ENCODE peak calls at places on chromosomes 6 and 20, in six cellular contexts. N, C, B, X, P and T are unnamed samples. For H3K27me3, the result is how much of the 10 kb centered on the place peaks cover.

GRCh38 chr20:25120920-25121319 is 39.0 kb upstream of the VSX1 start:
- DNase-seq in N (no peak), C (no peak), B (no peak), X (no peak), P (no peak), T (no peak)

GRCh38 chr6:168574699-168575195 is 133.8 kb downstream of the SMOC2 start:
- DNase-seq in N (peak), C (no peak), B (peak), X (peak), P (no peak), T (peak)

GRCh38 chr20:61120595-61121515 is 131.2 kb upstream of the CDH4 start:
- DNase-seq in N (peak), C (peak), B (no peak), X (peak), P (peak), T (peak)

GRCh38 chr6:116268589-116269293 is 11.0 kb downstream of the TSPYL1 start:
- DNase-seq in N (no peak), C (no peak), B (no peak), X (no peak), P (peak), T (no peak)

GRCh38 chr6:63307581-63308246 is 12.1 kb downstream of the LGSN start:
- DNase-seq in N (no peak), C (no peak), B (no peak), X (no peak), P (peak), T (no peak)

GRCh38 chr6:25038300-25038699 is 102.5 kb upstream of the RIPOR2 start:
- DNase-seq in N (no peak), C (no peak), B (no peak), X (no peak), P (no peak), T (no peak)

GRCh38 chr6:11298651-11299420 is 66.4 kb upstream of the NEDD9 start:
- DNase-seq in N (no peak), C (no peak), B (no peak), X (peak), P (no peak), T (peak)

GRCh38 chr6:39638126-39638822 is 86.9 kb downstream of the KIF6 start:
- DNase-seq in N (no peak), C (no peak), B (no peak), X (no peak), P (no peak), T (no peak)

GRCh38 chr6:26033942-26034354 is 53.3 kb upstream of the HFE start:
- DNase-seq in N (no peak), C (no peak), B (no peak), X (peak), P (no peak), T (no peak)

GRCh38 chr6:69162811-69163210 is 527.7 kb downstream of the ADGRB3 start:
- DNase-seq in N (no peak), C (no peak), B (no peak), X (no peak), P (no peak), T (no peak)

GRCh38 chr6:43873806-43874714 is 104.0 kb downstream of the VEGFA start:
- DNase-seq in N (no peak), C (no peak), B (peak), X (peak), P (no peak), T (peak)

GRCh38 chr6:93496548-93496947 is 77.2 kb upstream of the EPHA7 start:
- DNase-seq in N (no peak), C (no peak), B (no peak), X (no peak), P (no peak), T (no peak)

GRCh38 chr6:4727671-4728435 is 48.4 kb upstream of the CDYL start:
- DNase-seq in N (no peak), C (no peak), B (peak), X (no peak), P (no peak), T (no peak)

GRCh38 chr6:34610819-34611477 is 54.8 kb upstream of the SPDEF start:
- DNase-seq in N (no peak), C (no peak), B (no peak), X (no peak), P (peak), T (no peak)

GRCh38 chr6:89475634-89476033 is 42.7 kb downstream of the ANKRD6 start:
- DNase-seq in N (no peak), C (no peak), B (no peak), X (no peak), P (no peak), T (no peak)

GRCh38 chr20:25005661-25006060 is 13.1 kb upstream of the APMAP start:
- DNase-seq in N (no peak), C (no peak), B (no peak), X (no peak), P (no peak), T (no peak)

GRCh38 chr6:130849501-130850039 is 22.4 kb downstream of the SMLR1 start:
- DNase-seq in N (no peak), C (no peak), B (no peak), X (no peak), P (no peak), T (no peak)

GRCh38 chr6:25085761-25086160 is 150.0 kb upstream of the RIPOR2 start:
- DNase-seq in N (no peak), C (no peak), B (no peak), X (no peak), P (no peak), T (no peak)

GRCh38 chr6:165439928-165440554 is 130.6 kb upstream of the C6orf118 start:
- DNase-seq in N (no peak), C (no peak), B (no peak), X (no peak), P (peak), T (no peak)

GRCh38 chr6:15734118-15734897 is 71.5 kb upstream of the DTNBP1 start:
- DNase-seq in N (no peak), C (no peak), B (no peak), X (no peak), P (no peak), T (no peak)

GRCh38 chr6:107820571-107821261 is 3.4 kb downstream of the SCML4 start:
- DNase-seq in N (no peak), C (no peak), B (no peak), X (peak), P (no peak), T (no peak)

GRCh38 chr6:155883741-155884140 is 428.1 kb upstream of the NOX3 start:
- DNase-seq in N (no peak), C (no peak), B (no peak), X (no peak), P (peak), T (no peak)

GRCh38 chr20:53162251-53162835 is 190.2 kb downstream of the TSHZ2 start:
- DNase-seq in N (peak), C (no peak), B (peak), X (peak), P (peak), T (peak)

GRCh38 chr6:131262060-131262459 is 126.8 kb downstream of the AKAP7 start:
- DNase-seq in N (no peak), C (no peak), B (no peak), X (no peak), P (no peak), T (no peak)

DNA sequence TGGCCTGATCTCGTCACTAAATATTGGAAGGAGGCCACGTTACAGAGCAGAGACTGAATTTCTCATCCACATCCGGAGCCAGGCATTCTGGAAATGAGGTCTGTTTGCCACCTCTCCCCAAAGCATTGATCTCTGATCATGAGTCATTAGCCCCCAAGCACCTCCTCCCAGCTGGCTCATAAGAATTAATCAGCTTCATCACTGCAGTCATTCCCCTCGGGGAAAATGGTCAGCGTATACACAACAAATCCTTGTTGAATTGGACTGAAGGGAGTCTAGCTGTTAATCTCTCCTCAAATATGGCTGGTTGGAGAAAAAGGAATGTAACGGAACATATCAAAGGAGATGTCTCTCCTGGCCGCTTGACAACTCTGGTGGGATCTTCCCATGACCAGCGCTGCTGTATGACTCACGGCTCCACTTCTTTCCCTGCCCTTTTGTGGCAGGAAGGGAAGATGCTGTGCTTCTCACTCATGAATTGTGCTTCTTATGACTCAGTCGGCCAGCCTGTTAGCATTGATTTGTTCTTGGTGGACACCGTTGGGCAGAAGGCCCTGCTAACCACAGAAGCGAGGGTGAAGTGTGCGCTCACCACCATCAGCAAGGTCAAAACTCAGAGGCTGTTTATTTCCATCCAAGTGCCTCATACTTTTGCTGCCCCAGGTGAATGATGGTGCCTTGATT is 76.7 kb downstream of the RNF182 start:
- DNase-seq in N (no peak), C (no peak), B (no peak), X (no peak), P (peak), T (no peak)
- H3K4me3 ChIP-seq in N (no peak), C (no peak), B (no peak), X (no peak), P (peak), T (no peak)

GRCh38 chr20:62969939-62970306 is 17.4 kb downstream of the SLC17A9 start:
- DNase-seq in N (no peak), C (no peak), B (no peak), X (no peak), P (no peak), T (no peak)

GRCh38 chr20:62973033-62973745 is 20.7 kb downstream of the SLC17A9 start:
- DNase-seq in N (no peak), C (no peak), B (no peak), X (no peak), P (no peak), T (no peak)

GRCh38 chr20:62970307-62971210 is 18.1 kb downstream of the SLC17A9 start:
- DNase-seq in N (no peak), C (no peak), B (no peak), X (no peak), P (no peak), T (no peak)

GRCh38 chr20:62972270-62973032 is 19.9 kb downstream of the SLC17A9 start:
- DNase-seq in N (peak), C (peak), B (peak), X (peak), P (peak), T (peak)

GRCh38 chr20:62971211-62971949 is 18.9 kb downstream of the SLC17A9 start:
- DNase-seq in N (no peak), C (no peak), B (no peak), X (no peak), P (no peak), T (no peak)
- H3K27me3 ChIP-seq in N (half or more), C (under half), B (half or more), X (under half), P (half or more), T (under half)

GRCh38 chr6:157276134-157276532 is 47.2 kb downstream of the TMEM242 start:
- DNase-seq in N (no peak), C (no peak), B (no peak), X (no peak), P (no peak), T (no peak)

GRCh38 chr6:157274116-157274470 is 49.2 kb downstream of the TMEM242 start:
- DNase-seq in N (no peak), C (no peak), B (no peak), X (no peak), P (no peak), T (no peak)

GRCh38 chr6:157273756-157274088 is 49.6 kb downstream of the TMEM242 start:
- DNase-seq in N (no peak), C (no peak), B (peak), X (no peak), P (peak), T (no peak)

GRCh38 chr6:157272866-157273755 is 50.2 kb downstream of the TMEM242 start:
- DNase-seq in N (no peak), C (no peak), B (no peak), X (no peak), P (no peak), T (no peak)

DNA sequence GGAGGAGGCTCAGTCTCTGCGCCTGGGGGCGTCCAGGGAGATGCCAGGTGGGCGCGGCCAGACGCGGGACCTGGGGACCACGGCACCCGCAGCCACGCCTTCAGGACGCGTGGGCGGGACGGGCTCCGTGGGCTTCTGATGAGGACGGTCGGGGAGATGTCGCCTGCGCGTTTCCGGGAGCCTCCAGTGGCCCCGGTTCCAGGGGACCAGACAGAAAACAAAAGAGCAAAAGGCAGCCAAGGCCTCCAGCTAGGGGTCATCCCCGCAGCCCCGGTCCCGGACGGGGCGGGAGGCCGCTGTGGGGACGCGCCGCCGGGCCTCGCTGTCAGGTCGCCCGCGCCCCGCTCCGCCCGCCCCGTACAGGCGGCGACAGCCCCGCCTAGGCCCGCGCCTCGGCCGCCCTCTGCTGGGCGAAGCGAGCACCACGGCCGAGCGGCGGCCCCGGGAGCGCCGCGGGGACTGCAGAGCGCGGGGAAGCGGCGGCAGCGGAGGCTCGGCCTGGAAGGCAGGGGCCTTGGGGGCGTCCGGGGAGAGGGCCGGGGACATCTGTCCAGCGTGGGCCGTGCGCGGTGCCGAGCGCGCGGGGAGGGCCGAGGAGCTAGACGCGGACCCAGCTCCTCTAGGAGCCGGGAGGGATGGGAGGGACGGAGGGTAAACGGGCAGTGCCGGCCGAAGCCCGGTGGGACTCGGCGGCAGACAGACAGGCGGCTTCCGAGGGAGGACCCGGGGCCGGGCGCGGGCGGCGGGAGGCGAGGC is 48.7 kb downstream of the TMEM242 start:
- DNase-seq in N (peak), C (peak), B (peak), X (peak), P (peak), T (peak)
- TF ChIP-seq POLR2A in N (no peak), C (no peak), B (peak), X (peak), P (peak), T (peak)

GRCh38 chr20:10510216-10510615 is 75.1 kb downstream of the SLX4IP start:
- DNase-seq in N (no peak), C (no peak), B (no peak), X (no peak), P (no peak), T (no peak)

GRCh38 chr20:10511166-10511506 is 76.0 kb downstream of the SLX4IP start:
- DNase-seq in N (no peak), C (no peak), B (no peak), X (no peak), P (no peak), T (no peak)

GRCh38 chr20:10509411-10509810 is 74.3 kb downstream of the SLX4IP start:
- DNase-seq in N (no peak), C (no peak), B (no peak), X (no peak), P (no peak), T (no peak)

GRCh38 chr20:10513091-10513490 is 78.0 kb downstream of the SLX4IP start:
- DNase-seq in N (no peak), C (no peak), B (no peak), X (no peak), P (no peak), T (no peak)

DNA sequence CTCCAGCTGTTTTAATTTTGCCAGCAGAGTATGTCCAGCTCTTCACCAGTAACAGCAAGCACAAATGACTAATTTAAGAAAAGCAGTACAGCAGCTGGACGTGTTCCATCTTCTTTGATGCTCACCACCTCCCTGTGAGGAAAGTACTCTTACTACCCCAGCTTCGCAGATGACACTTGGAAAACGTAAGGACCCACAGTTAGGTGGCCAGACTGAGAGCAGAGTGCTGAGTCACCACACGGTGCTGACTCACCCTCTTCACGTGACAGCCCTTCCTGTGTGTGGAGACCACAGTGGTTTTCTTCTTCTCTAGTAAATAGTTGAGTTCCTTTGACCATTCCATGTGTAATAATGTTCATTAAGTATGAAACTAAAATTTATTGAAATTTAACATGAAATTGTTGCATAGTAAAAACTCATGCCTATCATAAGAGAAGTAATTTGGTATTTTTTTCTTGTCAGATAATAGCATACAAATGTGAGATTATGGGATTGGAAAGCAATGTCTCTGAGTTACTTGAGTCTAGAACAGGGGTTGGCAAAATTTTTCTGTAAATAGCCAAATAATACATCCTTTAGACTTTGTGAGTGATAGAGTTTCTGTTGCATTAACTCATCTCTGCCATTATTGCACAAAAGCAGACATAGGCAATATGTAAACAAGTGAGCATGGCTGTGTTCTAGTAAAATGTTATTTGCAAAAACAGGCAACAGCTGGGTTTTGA is 76.6 kb downstream of the SLX4IP start:
- DNase-seq in N (peak), C (no peak), B (peak), X (peak), P (peak), T (peak)
- H3K4me3 ChIP-seq in N (no peak), C (no peak), B (no peak), X (no peak), P (no peak), T (no peak)

GRCh38 chr20:21508230-21509078 is 5.4 kb downstream of the NKX2-2 start:
- DNase-seq in N (no peak), C (no peak), B (no peak), X (no peak), P (no peak), T (no peak)
- H3K27me3 ChIP-seq in N (half or more), C (half or more), B (half or more), X (half or more), P (half or more), T (under half)

GRCh38 chr20:45347297-45347935 is 808 bp downstream of the SDC4 start:
- DNase-seq in N (no peak), C (no peak), B (no peak), X (no peak), P (no peak), T (no peak)

GRCh38 chr20:45345104-45345936 is 2.9 kb downstream of the SDC4 start:
- DNase-seq in N (no peak), C (no peak), B (peak), X (peak), P (no peak), T (peak)

GRCh38 chr20:45346851-45347250 is 1.4 kb downstream of the SDC4 start:
- DNase-seq in N (no peak), C (no peak), B (no peak), X (no peak), P (no peak), T (no peak)

GRCh38 chr20:45347936-45348809 is at the start of gene SDC4:
- DNase-seq in N (peak), C (no peak), B (peak), X (peak), P (peak), T (peak)

GRCh38 chr20:45346291-45346718 is 1.9 kb downstream of the SDC4 start:
- DNase-seq in N (no peak), C (no peak), B (no peak), X (peak), P (no peak), T (no peak)
- TF ChIP-seq POLR2A in N (no peak), C (no peak), B (no peak), X (no peak), P (no peak), T (no peak)

GRCh38 chr6:82761674-82762345 is 303.8 kb downstream of the UBE3D start:
- DNase-seq in N (no peak), C (no peak), B (no peak), X (no peak), P (no peak), T (no peak)
- H3K4me3 ChIP-seq in N (no peak), C (no peak), B (no peak), X (no peak), P (no peak), T (no peak)

DNA sequence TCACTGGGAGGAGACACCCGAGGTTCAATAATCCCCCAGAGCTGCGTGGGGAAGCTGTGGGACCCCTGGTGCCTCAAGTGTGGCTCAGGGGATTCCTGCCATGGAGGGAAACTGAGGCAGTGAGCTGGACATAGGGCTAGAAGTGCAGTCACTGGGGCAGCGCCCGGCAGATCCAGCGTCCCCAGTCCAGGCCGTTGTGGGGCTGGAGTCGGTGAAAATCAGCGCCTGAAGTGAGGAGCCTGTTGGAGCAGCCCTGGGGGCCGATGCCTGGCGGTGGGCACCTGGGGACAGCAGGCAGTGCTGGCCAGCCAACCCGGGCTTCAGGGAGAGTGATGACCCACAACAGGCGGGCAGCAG is 2.2 kb upstream of the COL9A3 start:
- DNase-seq in N (no peak), C (no peak), B (no peak), X (no peak), P (no peak), T (no peak)
- H3K27me3 ChIP-seq in N (under half), C (under half), B (half or more), X (under half), P (under half), T (under half)

DNA sequence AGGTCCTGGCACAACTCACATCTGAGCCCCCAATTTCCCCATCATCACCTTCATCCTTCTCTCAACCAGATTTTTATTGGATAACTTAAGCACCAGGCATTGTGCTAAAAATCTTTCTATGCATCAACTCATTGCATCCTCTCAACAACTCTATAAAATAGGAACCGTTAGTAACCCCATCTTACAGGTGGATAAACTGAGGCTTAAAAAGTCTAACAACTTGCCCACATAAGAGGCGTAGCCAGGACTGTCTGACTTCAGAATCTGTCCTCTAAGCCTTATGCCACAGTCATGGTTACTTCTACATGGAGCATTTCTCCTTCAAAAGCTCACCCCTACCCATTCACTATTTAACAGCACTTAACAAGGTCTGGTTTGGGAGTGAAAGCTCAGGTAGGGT is 51.1 kb downstream of the PPP1R16B start:
- DNase-seq in N (no peak), C (no peak), B (no peak), X (no peak), P (no peak), T (no peak)
- TF ChIP-seq POLR2A in N (no peak), C (no peak), B (no peak), X (no peak), P (no peak), T (no peak)